ENCODE peak calls at places on chromosomes 3 and 15, in five cellular contexts. A is MM.1S, L is GM23248, O is hepatocyte, X is PC-3. S is an unnamed sample.

GRCh38 chr3:3080309-3080708 is 29.9 kb downstream of the IL5RA start:
- DNase-seq in A (no peak), L (no peak), O (no peak), X (no peak), S (no peak)

GRCh38 chr3:99319961-99320360 is 318.4 kb upstream of the COL8A1 start:
- DNase-seq in A (no peak), L (peak), O (no peak), X (peak), S (peak)

GRCh38 chr3:46880884-46881818 is 3.6 kb downstream of the PTH1R start:
- DNase-seq in A (no peak), L (no peak), O (no peak), X (no peak), S (no peak)

GRCh38 chr3:113275876-113276580 is 64.7 kb downstream of the BOC start:
- DNase-seq in A (peak), L (peak), O (no peak), X (peak), S (peak)

GRCh38 chr15:80549712-80550111 is 145.4 kb upstream of the ABHD17C start:
- DNase-seq in A (no peak), L (peak), O (no peak), X (no peak), S (peak)

GRCh38 chr3:151843275-151843674 is 29.4 kb downstream of the AADAC start:
- DNase-seq in A (no peak), L (no peak), O (no peak), X (no peak), S (no peak)

GRCh38 chr15:101024111-101024695 is 105.0 kb downstream of the LRRK1 start:
- DNase-seq in A (no peak), L (peak), O (peak), X (no peak), S (no peak)

GRCh38 chr3:10228248-10228950 is 19.9 kb upstream of the TATDN2 start:
- DNase-seq in A (no peak), L (peak), O (no peak), X (peak), S (peak)

GRCh38 chr15:43299411-43299810 is 31.0 kb downstream of the LCMT2 start:
- DNase-seq in A (no peak), L (no peak), O (no peak), X (no peak), S (no peak)

GRCh38 chr15:43293402-43293801 is 26.7 kb upstream of the TGM5 start:
- DNase-seq in A (no peak), L (peak), O (peak), X (no peak), S (no peak)

GRCh38 chr15:43299884-43300283 is 30.5 kb downstream of the LCMT2 start:
- DNase-seq in A (no peak), L (no peak), O (no peak), X (no peak), S (no peak)

GRCh38 chr15:43292375-43293078 is 25.8 kb upstream of the TGM5 start:
- DNase-seq in A (no peak), L (peak), O (no peak), X (no peak), S (no peak)

DNA sequence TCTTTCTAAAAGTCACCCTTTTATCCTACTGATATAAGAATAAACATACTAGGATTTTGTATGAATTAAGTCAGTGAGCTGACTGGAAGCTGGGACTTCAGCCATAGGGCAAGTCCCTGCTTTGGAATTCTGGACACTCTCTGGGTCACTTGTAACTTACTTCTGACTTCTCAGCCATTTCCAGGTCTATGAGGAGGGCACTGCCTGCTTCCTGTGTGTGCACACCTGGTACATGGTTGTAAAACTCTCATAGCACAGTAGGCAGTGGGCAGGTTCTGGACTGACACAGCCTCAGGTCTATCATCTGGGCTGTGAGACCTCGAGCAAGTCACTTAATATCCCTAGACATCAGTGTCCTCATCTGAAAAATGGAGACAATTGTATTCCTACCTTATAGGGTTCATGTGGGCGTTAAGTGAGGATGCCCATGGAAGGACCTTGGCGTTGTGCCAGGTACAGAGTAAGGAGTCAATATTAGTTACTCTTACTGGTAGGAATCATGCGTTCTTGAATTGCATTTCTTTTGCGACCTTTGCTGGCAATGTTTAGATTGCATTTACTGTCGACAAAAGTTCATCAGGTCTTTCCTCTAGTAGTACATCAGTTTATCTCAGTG is 27.5 kb upstream of the TGM5 start:
- DNase-seq in A (no peak), L (no peak), O (no peak), X (no peak), S (no peak)
- TF ChIP-seq EZH2 in A (no peak), L (no peak), O (no peak), X (no peak), S (no peak)

GRCh38 chr15:78673917-78674444 is 33.0 kb upstream of the CHRNB4 start:
- DNase-seq in A (no peak), L (no peak), O (no peak), X (no peak), S (no peak)
- TF ChIP-seq EZH2 in A (no peak), L (no peak), O (no peak), X (no peak), S (no peak)

GRCh38 chr3:172448661-172449467 is 608 bp upstream of the GHSR start:
- DNase-seq in A (no peak), L (no peak), O (no peak), X (no peak), S (no peak)

GRCh38 chr3:172446198-172446597 is 2.1 kb downstream of the GHSR start:
- DNase-seq in A (no peak), L (no peak), O (no peak), X (peak), S (no peak)

GRCh38 chr3:172449468-172450149 is 1.4 kb upstream of the GHSR start:
- DNase-seq in A (no peak), L (peak), O (peak), X (no peak), S (peak)

GRCh38 chr3:172447611-172448579 is at the start of gene GHSR:
- DNase-seq in A (no peak), L (no peak), O (no peak), X (no peak), S (no peak)
- TF ChIP-seq EZH2 in A (no peak), L (no peak), O (peak), X (no peak), S (peak)

GRCh38 chr3:27714692-27715453 is 7.2 kb downstream of the EOMES start:
- DNase-seq in A (no peak), L (peak), O (peak), X (peak), S (no peak)
- TF ChIP-seq EZH2 in A (no peak), L (no peak), O (peak), X (no peak), S (no peak)

DNA sequence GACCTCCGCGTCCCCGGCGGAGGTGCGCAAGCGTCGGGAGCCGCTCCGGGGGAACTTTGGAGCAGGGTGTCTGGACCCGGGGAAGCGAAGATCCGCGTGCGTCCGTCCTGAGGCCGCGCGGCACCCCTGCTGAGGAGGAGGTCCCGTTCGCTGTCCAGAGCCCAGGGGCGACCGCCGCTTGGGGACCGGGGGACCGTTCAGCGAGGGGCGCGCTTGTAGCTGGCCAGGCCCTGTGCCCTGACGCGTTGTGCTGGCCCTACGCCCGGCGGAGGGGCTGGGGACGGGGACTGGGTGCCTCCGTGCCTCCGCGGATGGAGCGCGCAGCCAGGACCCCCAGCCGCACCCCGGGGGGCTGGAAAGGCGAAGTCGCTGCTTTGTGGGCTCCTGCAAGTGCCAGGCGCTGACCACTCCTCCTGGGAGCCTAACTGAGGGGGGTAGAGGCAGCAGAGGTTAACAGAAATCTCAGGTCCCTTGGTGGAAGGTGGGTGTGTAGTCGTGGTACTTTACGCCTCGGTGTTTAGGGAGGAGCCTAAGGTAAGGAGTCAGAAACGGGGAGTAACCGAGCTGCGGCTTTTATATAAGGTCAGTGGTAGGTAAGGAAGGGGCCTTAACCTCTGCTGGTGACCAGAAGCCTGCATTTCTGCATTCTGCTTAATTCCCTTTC is at the start of gene PPARG:
- DNase-seq in A (no peak), L (peak), O (peak), X (peak), S (no peak)
- TF ChIP-seq EZH2 in A (no peak), L (peak), O (no peak), X (no peak), S (peak)

GRCh38 chr15:45111390-45112142 is 2.4 kb downstream of the DUOX2 start:
- DNase-seq in A (no peak), L (no peak), O (no peak), X (no peak), S (no peak)

GRCh38 chr15:45112592-45113379 is 1.2 kb downstream of the DUOX2 start:
- DNase-seq in A (no peak), L (peak), O (peak), X (no peak), S (peak)

GRCh38 chr15:45112143-45112591 is 1.8 kb downstream of the DUOX2 start:
- DNase-seq in A (no peak), L (no peak), O (no peak), X (no peak), S (no peak)

GRCh38 chr15:45107941-45108630 is 5.9 kb downstream of the DUOX2 start:
- DNase-seq in A (no peak), L (no peak), O (no peak), X (no peak), S (no peak)

DNA sequence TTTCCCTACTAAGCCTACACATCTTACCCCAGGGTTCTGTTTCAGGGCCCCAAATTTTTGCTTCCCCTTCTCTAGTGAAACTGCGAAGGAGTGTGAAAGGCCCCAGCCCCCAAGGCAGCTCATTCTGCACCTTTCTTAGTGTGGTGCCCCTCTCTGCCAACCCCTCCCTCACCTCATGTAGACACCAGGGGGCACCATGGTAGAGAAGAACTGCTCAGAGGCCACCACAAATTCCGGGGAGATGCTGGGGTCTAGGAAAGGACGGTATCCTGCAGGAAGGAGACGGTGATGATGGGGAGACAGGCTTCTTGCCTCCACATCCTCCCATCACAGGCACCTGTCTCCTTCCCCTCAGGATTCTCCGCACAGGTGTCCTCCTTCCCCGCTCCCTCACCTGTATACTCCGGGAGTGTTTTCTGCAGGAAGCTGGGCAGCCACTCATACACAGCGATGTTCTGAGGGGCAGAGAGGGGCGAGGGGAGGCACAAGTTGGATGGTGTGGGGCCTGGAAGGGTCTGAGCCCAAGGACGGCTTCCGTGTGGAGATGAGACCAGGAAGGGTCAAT is 3.6 kb downstream of the DUOX2 start:
- DNase-seq in A (no peak), L (no peak), O (no peak), X (no peak), S (no peak)
- TF ChIP-seq EZH2 in A (no peak), L (no peak), O (no peak), X (no peak), S (no peak)

DNA sequence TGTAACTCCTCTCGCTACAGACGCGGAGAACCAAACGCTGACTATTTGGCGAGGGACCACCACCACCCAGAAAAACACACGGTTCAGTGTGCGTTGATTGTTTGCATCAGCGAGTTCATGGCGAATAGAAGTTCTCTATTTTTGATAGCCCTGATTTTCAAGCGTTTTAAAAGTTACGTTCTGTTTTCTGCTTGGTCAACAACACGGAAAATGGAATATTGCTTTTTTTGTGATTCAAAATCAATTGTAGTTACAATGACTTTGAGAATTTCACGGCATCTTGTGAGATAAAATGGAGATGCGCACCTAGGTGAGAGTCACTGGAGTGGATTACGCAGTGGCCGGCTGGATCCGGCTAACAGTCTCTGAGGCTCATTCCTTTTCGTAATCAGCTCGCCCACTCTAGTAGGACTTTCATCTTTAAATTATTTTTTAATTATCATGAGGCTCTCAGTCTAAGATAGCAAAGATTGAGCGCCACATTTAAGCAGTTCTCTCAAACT is 54.8 kb downstream of the CCDC54 start:
- DNase-seq in A (no peak), L (peak), O (peak), X (peak), S (peak)
- TF ChIP-seq EZH2 in A (no peak), L (no peak), O (no peak), X (no peak), S (no peak)

GRCh38 chr3:169668081-169668956 is 4.8 kb upstream of the MECOM start:
- DNase-seq in A (peak), L (peak), O (peak), X (peak), S (no peak)
- TF ChIP-seq EZH2 in A (no peak), L (peak), O (peak), X (no peak), S (peak)

DNA sequence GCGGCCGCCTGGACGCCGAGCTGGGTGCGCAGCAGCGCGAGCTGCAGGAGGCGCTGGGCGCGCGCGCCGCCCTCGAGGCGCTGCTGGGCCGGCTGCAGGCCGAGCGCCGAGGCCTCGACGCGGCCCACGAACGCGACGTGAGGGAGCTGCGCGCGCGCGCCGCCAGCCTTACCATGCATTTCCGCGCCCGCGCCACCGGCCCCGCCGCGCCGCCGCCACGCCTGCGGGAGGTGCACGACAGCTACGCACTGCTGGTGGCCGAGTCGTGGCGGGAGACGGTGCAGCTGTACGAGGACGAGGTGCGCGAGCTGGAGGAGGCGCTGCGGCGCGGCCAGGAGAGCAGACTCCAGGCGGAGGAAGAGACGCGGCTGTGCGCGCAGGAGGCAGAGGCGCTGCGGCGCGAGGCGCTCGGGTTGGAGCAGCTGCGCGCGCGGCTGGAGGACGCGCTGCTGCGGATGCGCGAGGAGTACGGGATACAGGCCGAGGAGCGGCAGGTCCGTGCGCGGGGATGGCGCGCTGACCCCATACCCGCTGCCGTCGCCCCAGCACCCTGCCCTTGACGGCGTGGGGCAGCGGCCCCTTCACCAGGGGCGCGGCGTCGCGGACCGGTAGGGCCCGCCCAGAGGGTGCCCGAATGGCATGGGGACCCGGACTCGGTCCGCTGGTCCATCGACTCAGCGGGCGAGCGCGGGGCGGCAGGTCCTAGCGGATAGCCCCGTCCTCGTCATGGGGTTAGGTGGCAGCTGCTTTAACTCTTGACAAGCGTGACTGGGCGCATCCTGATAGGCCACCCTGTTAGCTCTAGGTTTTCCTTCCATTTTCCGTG is 849 bp downstream of the SYNM start:
- DNase-seq in A (no peak), L (peak), O (peak), X (no peak), S (peak)
- TF ChIP-seq EZH2 in A (no peak), L (no peak), O (peak), X (no peak), S (peak)